ENCODE peak calls at places on chromosomes 2 and 18, in six cellular contexts. One of them, this sample, is unnamed.

GRCh38 chr18:34122724-34123334 is 101.9 kb downstream of the NOL4 start:
- DNase-seq in IMR-90: peak; percentile 53
- DNase-seq in hepatocyte: peak; percentile 80
- DNase-seq in transverse colon: peak; percentile 23
- DNase-seq in astrocyte: peak; percentile 46
- DNase-seq in spleen: no peak
- DNase-seq in this sample: no peak

GRCh38 chr2:98383166-98383565 is 36.9 kb downstream of the CNGA3 start:
- DNase-seq in IMR-90: no peak
- DNase-seq in hepatocyte: no peak
- DNase-seq in transverse colon: no peak
- DNase-seq in astrocyte: no peak
- DNase-seq in spleen: no peak
- DNase-seq in this sample: no peak

GRCh38 chr2:101698419-101699190 is 1.1 kb downstream of the MAP4K4 start:
- DNase-seq in IMR-90: no peak
- DNase-seq in hepatocyte: peak; percentile 19
- DNase-seq in transverse colon: no peak
- DNase-seq in astrocyte: peak; percentile 23
- DNase-seq in spleen: no peak
- DNase-seq in this sample: no peak

GRCh38 chr2:85947593-85947992 is 58.8 kb upstream of the ST3GAL5 start:
- DNase-seq in IMR-90: no peak
- DNase-seq in hepatocyte: no peak
- DNase-seq in transverse colon: no peak
- DNase-seq in astrocyte: no peak
- DNase-seq in spleen: no peak
- DNase-seq in this sample: no peak

GRCh38 chr2:130834091-130834922 is 2.4 kb upstream of the ARHGEF4 start:
- DNase-seq in IMR-90: peak; percentile 72
- DNase-seq in hepatocyte: peak; percentile 71
- DNase-seq in transverse colon: no peak
- DNase-seq in astrocyte: peak; percentile 62
- DNase-seq in spleen: peak; percentile 58
- DNase-seq in this sample: no peak

GRCh38 chr2:111049792-111050640 is 70.7 kb upstream of the BCL2L11 start:
- DNase-seq in IMR-90: no peak
- DNase-seq in hepatocyte: peak; percentile 77
- DNase-seq in transverse colon: peak; percentile 31
- DNase-seq in astrocyte: peak; percentile 6
- DNase-seq in spleen: no peak
- DNase-seq in this sample: no peak

GRCh38 chr2:218991674-218992168 is 1.5 kb downstream of the CRYBA2 start:
- DNase-seq in IMR-90: peak; percentile 47
- DNase-seq in hepatocyte: peak; percentile 53
- DNase-seq in transverse colon: no peak
- DNase-seq in astrocyte: peak; percentile 16
- DNase-seq in spleen: peak; percentile 55
- DNase-seq in this sample: no peak

GRCh38 chr2:120771111-120771555 is 35.5 kb downstream of the GLI2 start:
- DNase-seq in IMR-90: no peak
- DNase-seq in hepatocyte: no peak
- DNase-seq in transverse colon: no peak
- DNase-seq in astrocyte: no peak
- DNase-seq in spleen: peak; percentile 69
- DNase-seq in this sample: peak; percentile 17

GRCh38 chr2:159326569-159327255 is 40.2 kb upstream of the WDSUB1 start:
- DNase-seq in IMR-90: peak; percentile 39
- DNase-seq in hepatocyte: no peak
- DNase-seq in transverse colon: no peak
- DNase-seq in astrocyte: no peak
- DNase-seq in spleen: no peak
- DNase-seq in this sample: no peak

GRCh38 chr2:168801961-168802824 is at the start of gene NOSTRIN:
- DNase-seq in IMR-90: peak; percentile 48
- DNase-seq in hepatocyte: peak; percentile 81
- DNase-seq in transverse colon: peak; percentile 83
- DNase-seq in astrocyte: peak; percentile 80
- DNase-seq in spleen: no peak
- DNase-seq in this sample: peak; percentile 28

GRCh38 chr2:197181491-197181890 is 129.1 kb downstream of the ANKRD44 start:
- DNase-seq in IMR-90: peak; percentile 80
- DNase-seq in hepatocyte: no peak
- DNase-seq in transverse colon: no peak
- DNase-seq in astrocyte: peak; percentile 88
- DNase-seq in spleen: no peak
- DNase-seq in this sample: no peak

GRCh38 chr2:31401580-31401979 is 13.0 kb downstream of the XDH start:
- DNase-seq in IMR-90: peak; percentile 96
- DNase-seq in hepatocyte: no peak
- DNase-seq in transverse colon: no peak
- DNase-seq in astrocyte: peak; percentile 95
- DNase-seq in spleen: no peak
- DNase-seq in this sample: no peak

GRCh38 chr2:188978291-188979081 is 4.3 kb downstream of the COL3A1 start:
- DNase-seq in IMR-90: peak; percentile 69
- DNase-seq in hepatocyte: peak; percentile 70
- DNase-seq in transverse colon: no peak
- DNase-seq in astrocyte: peak; percentile 96
- DNase-seq in spleen: no peak
- DNase-seq in this sample: no peak

GRCh38 chr2:21404827-21405625 is 281.3 kb downstream of the TDRD15 start:
- DNase-seq in IMR-90: peak; percentile 69
- DNase-seq in hepatocyte: no peak
- DNase-seq in transverse colon: no peak
- DNase-seq in astrocyte: no peak
- DNase-seq in spleen: no peak
- DNase-seq in this sample: no peak

GRCh38 chr2:159755788-159756187 is 42.2 kb downstream of the CD302 start:
- DNase-seq in IMR-90: peak; percentile 47
- DNase-seq in hepatocyte: peak; percentile 56
- DNase-seq in transverse colon: no peak
- DNase-seq in astrocyte: peak; percentile 49
- DNase-seq in spleen: no peak
- DNase-seq in this sample: no peak

GRCh38 chr18:11387880-11388279 is 221.5 kb upstream of the SLC35G4 start:
- DNase-seq in IMR-90: peak; percentile 47
- DNase-seq in hepatocyte: peak; percentile 73
- DNase-seq in transverse colon: peak; percentile 13
- DNase-seq in astrocyte: peak; percentile 12
- DNase-seq in spleen: no peak
- DNase-seq in this sample: peak; percentile 63

GRCh38 chr2:109285244-109285651 is 156.2 kb downstream of the SH3RF3 start:
- DNase-seq in IMR-90: peak; percentile 41
- DNase-seq in hepatocyte: no peak
- DNase-seq in transverse colon: no peak
- DNase-seq in astrocyte: peak; percentile 80
- DNase-seq in spleen: peak; percentile 49
- DNase-seq in this sample: no peak

GRCh38 chr2:174893018-174893417 is 112.2 kb downstream of the CHN1 start:
- DNase-seq in IMR-90: no peak
- DNase-seq in hepatocyte: no peak
- DNase-seq in transverse colon: no peak
- DNase-seq in astrocyte: no peak
- DNase-seq in spleen: no peak
- DNase-seq in this sample: no peak

GRCh38 chr2:120803764-120804335 is 68.2 kb downstream of the GLI2 start:
- DNase-seq in IMR-90: peak; percentile 64
- DNase-seq in hepatocyte: no peak
- DNase-seq in transverse colon: no peak
- DNase-seq in astrocyte: peak; percentile 68
- DNase-seq in spleen: no peak
- DNase-seq in this sample: no peak

GRCh38 chr2:95215018-95215612 is 7.8 kb downstream of the ZNF892 start:
- DNase-seq in IMR-90: no peak
- DNase-seq in hepatocyte: no peak
- DNase-seq in transverse colon: no peak
- DNase-seq in astrocyte: no peak
- DNase-seq in spleen: no peak
- DNase-seq in this sample: no peak

GRCh38 chr2:46718797-46719196 is 196.8 kb downstream of the MCFD2 start:
- DNase-seq in IMR-90: no peak
- DNase-seq in hepatocyte: no peak
- DNase-seq in transverse colon: no peak
- DNase-seq in astrocyte: no peak
- DNase-seq in spleen: no peak
- DNase-seq in this sample: no peak
- H3K4me1 ChIP-seq in IMR-90: peaks cover 23% of the 10 kb centered on the region
- H3K4me1 ChIP-seq in hepatocyte: peaks cover 8% of the 10 kb centered on the region
- H3K4me1 ChIP-seq in transverse colon: no peaks in the 10 kb centered on the region
- H3K4me1 ChIP-seq in astrocyte: peaks cover 41% of the 10 kb centered on the region
- H3K4me1 ChIP-seq in spleen: peaks cover 13% of the 10 kb centered on the region
- H3K4me1 ChIP-seq in this sample: peaks cover 69% of the 10 kb centered on the region

GRCh38 chr2:205858781-205859478 is 176.6 kb downstream of the NRP2 start:
- DNase-seq in IMR-90: peak; percentile 11
- DNase-seq in hepatocyte: no peak
- DNase-seq in transverse colon: peak; percentile 24
- DNase-seq in astrocyte: peak; percentile 63
- DNase-seq in spleen: no peak
- DNase-seq in this sample: peak; percentile 35
- TF ChIP-seq CTCF in IMR-90: no peak
- TF ChIP-seq CTCF in hepatocyte: no peak
- TF ChIP-seq CTCF in transverse colon: no peak
- TF ChIP-seq CTCF in astrocyte: no peak
- TF ChIP-seq CTCF in spleen: no peak
- TF ChIP-seq CTCF in this sample: no peak

GRCh38 chr2:177257471-177257870 is 7.1 kb downstream of the NFE2L2 start:
- DNase-seq in IMR-90: no peak
- DNase-seq in hepatocyte: no peak
- DNase-seq in transverse colon: no peak
- DNase-seq in astrocyte: no peak
- DNase-seq in spleen: no peak
- DNase-seq in this sample: no peak
- H3K4me1 ChIP-seq in IMR-90: peaks cover 17% of the 10 kb centered on the region
- H3K4me1 ChIP-seq in hepatocyte: peaks cover 78% of the 10 kb centered on the region
- H3K4me1 ChIP-seq in transverse colon: peaks cover 37% of the 10 kb centered on the region
- H3K4me1 ChIP-seq in astrocyte: peaks cover 21% of the 10 kb centered on the region
- H3K4me1 ChIP-seq in spleen: peaks cover 90% of the 10 kb centered on the region
- H3K4me1 ChIP-seq in this sample: peaks cover 100% of the 10 kb centered on the region

DNA sequence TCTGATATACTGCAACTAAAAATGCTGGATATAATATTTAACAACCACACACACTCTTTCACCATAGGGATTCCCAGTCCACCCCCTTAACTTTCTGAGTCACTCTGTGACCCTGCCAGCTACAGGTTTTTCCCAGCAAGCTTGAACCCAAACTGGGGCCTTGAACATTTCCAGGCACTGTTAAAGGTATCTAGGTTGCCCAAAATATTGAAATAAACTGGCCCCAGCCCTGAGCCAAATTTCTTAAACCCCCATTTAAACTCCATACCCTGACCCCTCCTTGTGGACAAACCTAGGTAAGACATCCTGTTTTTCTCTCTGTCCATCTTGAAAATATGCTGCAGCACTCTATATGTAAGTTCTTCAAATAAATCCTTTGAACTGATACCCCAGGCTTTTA is 19.7 kb upstream of the DCTN1 start:
- DNase-seq in IMR-90: peak; percentile 40
- DNase-seq in hepatocyte: no peak
- DNase-seq in transverse colon: no peak
- DNase-seq in astrocyte: no peak
- DNase-seq in spleen: no peak
- DNase-seq in this sample: no peak
- TF ChIP-seq CTCF in IMR-90: peak; percentile 53
- TF ChIP-seq CTCF in hepatocyte: peak; percentile 35
- TF ChIP-seq CTCF in transverse colon: peak; percentile 49
- TF ChIP-seq CTCF in astrocyte: peak; percentile 59
- TF ChIP-seq CTCF in spleen: peak; percentile 42
- TF ChIP-seq CTCF in this sample: peak; percentile 63

GRCh38 chr2:8312221-8312620 is 369.6 kb upstream of the ID2 start:
- DNase-seq in IMR-90: no peak
- DNase-seq in hepatocyte: no peak
- DNase-seq in transverse colon: no peak
- DNase-seq in astrocyte: no peak
- DNase-seq in spleen: no peak
- DNase-seq in this sample: no peak
- H3K4me1 ChIP-seq in IMR-90: peaks cover 7% of the 10 kb centered on the region
- H3K4me1 ChIP-seq in hepatocyte: peaks cover 21% of the 10 kb centered on the region
- H3K4me1 ChIP-seq in transverse colon: peaks cover 10% of the 10 kb centered on the region
- H3K4me1 ChIP-seq in astrocyte: peaks cover 4% of the 10 kb centered on the region
- H3K4me1 ChIP-seq in spleen: peaks cover 29% of the 10 kb centered on the region
- H3K4me1 ChIP-seq in this sample: no peaks in the 10 kb centered on the region

GRCh38 chr2:236768393-236769140 is 198.9 kb downstream of the ACKR3 start:
- DNase-seq in IMR-90: peak; percentile 14
- DNase-seq in hepatocyte: no peak
- DNase-seq in transverse colon: no peak
- DNase-seq in astrocyte: peak; percentile 93
- DNase-seq in spleen: no peak
- DNase-seq in this sample: no peak

GRCh38 chr2:236764716-236765115 is 195.1 kb downstream of the ACKR3 start:
- DNase-seq in IMR-90: no peak
- DNase-seq in hepatocyte: no peak
- DNase-seq in transverse colon: no peak
- DNase-seq in astrocyte: no peak
- DNase-seq in spleen: no peak
- DNase-seq in this sample: no peak

GRCh38 chr2:236765475-236765874 is 195.8 kb downstream of the ACKR3 start:
- DNase-seq in IMR-90: no peak
- DNase-seq in hepatocyte: peak; percentile 39
- DNase-seq in transverse colon: no peak
- DNase-seq in astrocyte: no peak
- DNase-seq in spleen: no peak
- DNase-seq in this sample: no peak

GRCh38 chr2:236767951-236768350 is 198.3 kb downstream of the ACKR3 start:
- DNase-seq in IMR-90: no peak
- DNase-seq in hepatocyte: no peak
- DNase-seq in transverse colon: no peak
- DNase-seq in astrocyte: no peak
- DNase-seq in spleen: no peak
- DNase-seq in this sample: no peak

GRCh38 chr2:236766850-236767249 is 197.2 kb downstream of the ACKR3 start:
- DNase-seq in IMR-90: no peak
- DNase-seq in hepatocyte: no peak
- DNase-seq in transverse colon: no peak
- DNase-seq in astrocyte: no peak
- DNase-seq in spleen: no peak
- DNase-seq in this sample: no peak
- TF ChIP-seq CTCF in IMR-90: no peak
- TF ChIP-seq CTCF in hepatocyte: no peak
- TF ChIP-seq CTCF in transverse colon: no peak
- TF ChIP-seq CTCF in astrocyte: no peak
- TF ChIP-seq CTCF in spleen: no peak
- TF ChIP-seq CTCF in this sample: no peak

DNA sequence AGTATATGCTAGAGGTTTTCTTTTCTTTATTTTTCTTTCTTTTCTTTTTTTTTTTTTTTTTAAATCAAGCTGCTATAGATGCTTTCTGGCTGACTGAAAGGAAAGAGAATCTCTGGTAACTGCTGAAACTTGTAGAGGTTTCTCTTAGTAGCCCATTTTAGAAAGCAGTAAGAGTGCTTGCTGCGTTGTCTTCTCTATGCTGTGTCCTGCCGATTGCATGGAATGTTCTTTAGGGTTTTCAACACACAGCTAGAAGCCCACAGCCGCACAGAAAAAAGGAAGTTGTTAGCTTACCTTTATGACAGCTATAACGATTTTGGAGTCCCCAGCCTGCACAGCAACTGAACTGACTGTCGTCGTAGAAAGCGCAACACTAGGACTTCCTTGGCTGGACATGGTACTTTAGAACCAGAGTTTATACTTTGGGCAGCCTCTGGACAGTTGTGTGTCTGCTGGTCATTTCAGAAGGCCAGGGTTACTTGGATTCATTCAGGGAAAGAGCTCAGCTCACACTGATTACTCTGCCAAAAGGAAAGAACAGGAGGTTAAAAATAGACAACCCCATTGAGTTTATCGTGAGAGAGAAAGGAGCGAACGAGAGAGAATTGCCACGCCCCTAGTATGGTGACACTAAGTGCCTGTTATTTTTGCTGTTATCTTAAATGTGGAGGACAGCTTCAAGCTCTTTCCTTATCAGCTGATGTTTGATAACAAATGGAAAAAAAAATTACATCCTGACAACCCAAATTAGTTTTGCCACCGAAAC is at the start of gene CCDC141:
- DNase-seq in IMR-90: no peak
- DNase-seq in hepatocyte: peak; percentile 62
- DNase-seq in transverse colon: peak; percentile 10
- DNase-seq in astrocyte: no peak
- DNase-seq in spleen: no peak
- DNase-seq in this sample: no peak
- H3K4me1 ChIP-seq in IMR-90: no peaks in the 10 kb centered on the region
- H3K4me1 ChIP-seq in hepatocyte: peaks cover 30% of the 10 kb centered on the region
- H3K4me1 ChIP-seq in transverse colon: no peaks in the 10 kb centered on the region
- H3K4me1 ChIP-seq in astrocyte: no peaks in the 10 kb centered on the region
- H3K4me1 ChIP-seq in spleen: peaks cover 19% of the 10 kb centered on the region
- H3K4me1 ChIP-seq in this sample: peaks cover 49% of the 10 kb centered on the region